ENCODE peak calls at places on chromosome 22, in nine cellular contexts. One of them, this sample, is unnamed.

GRCh38 chr22:30116362-30117117 is 36.3 kb downstream of the HORMAD2 start:
- DNase-seq in tibial nerve: no peak
- DNase-seq in left colon: no peak
- DNase-seq in iris pigment epithelial cell: peak
- DNase-seq in GM03348: peak
- DNase-seq in right cardiac atrium: no peak
- DNase-seq in omental fat pad: no peak
- DNase-seq in astrocyte of the hippocampus: peak
- DNase-seq in epithelial cell of esophagus: peak
- DNase-seq in this sample: peak

GRCh38 chr22:37624017-37624365 is 15.4 kb downstream of the GGA1 start:
- DNase-seq in tibial nerve: no peak
- DNase-seq in left colon: peak
- DNase-seq in iris pigment epithelial cell: no peak
- DNase-seq in GM03348: no peak
- DNase-seq in right cardiac atrium: peak
- DNase-seq in omental fat pad: no peak
- DNase-seq in astrocyte of the hippocampus: no peak
- DNase-seq in epithelial cell of esophagus: no peak
- DNase-seq in this sample: no peak

GRCh38 chr22:23269441-23270211 is 89.3 kb downstream of the BCR start:
- DNase-seq in tibial nerve: no peak
- DNase-seq in left colon: no peak
- DNase-seq in iris pigment epithelial cell: no peak
- DNase-seq in GM03348: no peak
- DNase-seq in right cardiac atrium: no peak
- DNase-seq in omental fat pad: no peak
- DNase-seq in astrocyte of the hippocampus: no peak
- DNase-seq in epithelial cell of esophagus: no peak
- DNase-seq in this sample: no peak

GRCh38 chr22:44051961-44052360 is 27.9 kb downstream of the PARVB start:
- DNase-seq in tibial nerve: no peak
- DNase-seq in left colon: no peak
- DNase-seq in iris pigment epithelial cell: no peak
- DNase-seq in GM03348: no peak
- DNase-seq in right cardiac atrium: peak
- DNase-seq in omental fat pad: no peak
- DNase-seq in astrocyte of the hippocampus: no peak
- DNase-seq in epithelial cell of esophagus: no peak
- DNase-seq in this sample: no peak

GRCh38 chr22:20391222-20391621 is 2.7 kb upstream of the ZNF74 start:
- DNase-seq in tibial nerve: no peak
- DNase-seq in left colon: no peak
- DNase-seq in iris pigment epithelial cell: no peak
- DNase-seq in GM03348: no peak
- DNase-seq in right cardiac atrium: no peak
- DNase-seq in omental fat pad: no peak
- DNase-seq in astrocyte of the hippocampus: no peak
- DNase-seq in epithelial cell of esophagus: no peak
- DNase-seq in this sample: no peak

GRCh38 chr22:25396615-25397200 is 167.8 kb upstream of the GRK3 start:
- DNase-seq in tibial nerve: no peak
- DNase-seq in left colon: no peak
- DNase-seq in iris pigment epithelial cell: no peak
- DNase-seq in GM03348: no peak
- DNase-seq in right cardiac atrium: no peak
- DNase-seq in omental fat pad: no peak
- DNase-seq in astrocyte of the hippocampus: no peak
- DNase-seq in epithelial cell of esophagus: no peak
- DNase-seq in this sample: no peak

GRCh38 chr22:35972559-35972958 is 56.1 kb downstream of the RBFOX2 start:
- DNase-seq in tibial nerve: no peak
- DNase-seq in left colon: no peak
- DNase-seq in iris pigment epithelial cell: no peak
- DNase-seq in GM03348: no peak
- DNase-seq in right cardiac atrium: no peak
- DNase-seq in omental fat pad: no peak
- DNase-seq in astrocyte of the hippocampus: no peak
- DNase-seq in epithelial cell of esophagus: no peak
- DNase-seq in this sample: peak

GRCh38 chr22:50082197-50082715 is 3.0 kb downstream of the MLC1 start:
- DNase-seq in tibial nerve: no peak
- DNase-seq in left colon: no peak
- DNase-seq in iris pigment epithelial cell: no peak
- DNase-seq in GM03348: no peak
- DNase-seq in right cardiac atrium: no peak
- DNase-seq in omental fat pad: no peak
- DNase-seq in astrocyte of the hippocampus: no peak
- DNase-seq in epithelial cell of esophagus: no peak
- DNase-seq in this sample: no peak

GRCh38 chr22:41847300-41847699 is 14.4 kb downstream of the SREBF2 start:
- DNase-seq in tibial nerve: no peak
- DNase-seq in left colon: no peak
- DNase-seq in iris pigment epithelial cell: no peak
- DNase-seq in GM03348: no peak
- DNase-seq in right cardiac atrium: no peak
- DNase-seq in omental fat pad: no peak
- DNase-seq in astrocyte of the hippocampus: no peak
- DNase-seq in epithelial cell of esophagus: peak
- DNase-seq in this sample: no peak

GRCh38 chr22:43136255-43136654 is 6.9 kb downstream of the MCAT start:
- DNase-seq in tibial nerve: no peak
- DNase-seq in left colon: peak
- DNase-seq in iris pigment epithelial cell: peak
- DNase-seq in GM03348: peak
- DNase-seq in right cardiac atrium: peak
- DNase-seq in omental fat pad: no peak
- DNase-seq in astrocyte of the hippocampus: peak
- DNase-seq in epithelial cell of esophagus: peak
- DNase-seq in this sample: no peak

GRCh38 chr22:37273126-37273845 is 9.0 kb upstream of the CYTH4 start:
- DNase-seq in tibial nerve: no peak
- DNase-seq in left colon: no peak
- DNase-seq in iris pigment epithelial cell: peak
- DNase-seq in GM03348: peak
- DNase-seq in right cardiac atrium: no peak
- DNase-seq in omental fat pad: no peak
- DNase-seq in astrocyte of the hippocampus: peak
- DNase-seq in epithelial cell of esophagus: no peak
- DNase-seq in this sample: peak

GRCh38 chr22:44330727-44331660 is 18.2 kb upstream of the SHISAL1 start:
- DNase-seq in tibial nerve: no peak
- DNase-seq in left colon: no peak
- DNase-seq in iris pigment epithelial cell: no peak
- DNase-seq in GM03348: peak
- DNase-seq in right cardiac atrium: peak
- DNase-seq in omental fat pad: no peak
- DNase-seq in astrocyte of the hippocampus: no peak
- DNase-seq in epithelial cell of esophagus: peak
- DNase-seq in this sample: no peak

GRCh38 chr22:45934659-45935341 is 42.2 kb downstream of the WNT7B start:
- DNase-seq in tibial nerve: no peak
- DNase-seq in left colon: no peak
- DNase-seq in iris pigment epithelial cell: peak
- DNase-seq in GM03348: peak
- DNase-seq in right cardiac atrium: peak
- DNase-seq in omental fat pad: no peak
- DNase-seq in astrocyte of the hippocampus: peak
- DNase-seq in epithelial cell of esophagus: peak
- DNase-seq in this sample: peak

GRCh38 chr22:31240011-31240410 is 27.9 kb downstream of the LIMK2 start:
- DNase-seq in tibial nerve: no peak
- DNase-seq in left colon: no peak
- DNase-seq in iris pigment epithelial cell: peak
- DNase-seq in GM03348: no peak
- DNase-seq in right cardiac atrium: no peak
- DNase-seq in omental fat pad: no peak
- DNase-seq in astrocyte of the hippocampus: no peak
- DNase-seq in epithelial cell of esophagus: no peak
- DNase-seq in this sample: no peak